ENCODE peak calls at places on chromosome 2, in four cellular contexts. H, C, D and P are unnamed samples.

GRCh38 chr2:175769200-175769599 is 232.9 kb downstream of the LNPK start:
- DNase-seq in C (no peak), D (no peak), H (no peak), P (no peak)

GRCh38 chr2:12175323-12175722 is 428.9 kb downstream of the LPIN1 start:
- DNase-seq in H (no peak), D (no peak), C (no peak), P (no peak)

GRCh38 chr2:118387509-118387908 is 299.2 kb downstream of the INSIG2 start:
- DNase-seq in H (no peak), D (no peak), C (no peak), P (no peak)

GRCh38 chr2:151486100-151486499 is 76.4 kb downstream of the RIF1 start:
- DNase-seq in C (no peak), D (no peak), H (no peak), P (no peak)

GRCh38 chr2:198100323-198100722 is 295.9 kb downstream of the PLCL1 start:
- DNase-seq in C (no peak), H (no peak), D (no peak), P (no peak)

GRCh38 chr2:197197808-197198409 is 112.7 kb downstream of the ANKRD44 start:
- DNase-seq in D (no peak), H (no peak), C (no peak), P (no peak)

GRCh38 chr2:133241231-133241575 is 327.1 kb downstream of the NCKAP5 start:
- DNase-seq in D (no peak), H (no peak), C (no peak), P (no peak)

GRCh38 chr2:86323273-86323672 is 14.2 kb downstream of the REEP1 start:
- DNase-seq in H (no peak), C (no peak), D (no peak), P (peak; percentile 32)

GRCh38 chr2:119820275-119820674 is 60.6 kb downstream of the PTPN4 start:
- DNase-seq in H (no peak), C (no peak), D (no peak), P (no peak)

GRCh38 chr2:121099329-121100318 is 185.4 kb downstream of the TFCP2L1 start:
- DNase-seq in H (no peak), D (no peak), C (no peak), P (no peak)

GRCh38 chr2:20366672-20367116 is 16.1 kb upstream of the PUM2 start:
- DNase-seq in D (no peak), H (no peak), C (no peak), P (no peak)

GRCh38 chr2:25014631-25015030 is 27.2 kb upstream of the EFR3B start:
- DNase-seq in H (no peak), C (no peak), D (no peak), P (no peak)

GRCh38 chr2:229713371-229714079 is 830 bp downstream of the DNER start:
- DNase-seq in D (peak; percentile 68), C (peak; percentile 51), H (peak; percentile 11), P (no peak)

GRCh38 chr2:128577141-128577930 is 258.7 kb upstream of the HS6ST1 start:
- DNase-seq in H (no peak), C (no peak), D (no peak), P (no peak)

GRCh38 chr2:61144697-61145268 is 17.2 kb upstream of the C2orf74 start:
- DNase-seq in C (peak; percentile 98), D (peak; percentile 97), H (peak; percentile 95), P (peak; percentile 98)

GRCh38 chr2:178796079-178796677 is 11.0 kb downstream of the TTN start:
- DNase-seq in D (peak; percentile 11), H (no peak), C (peak; percentile 41), P (no peak)

GRCh38 chr2:158723921-158724802 is 71.0 kb upstream of the DAPL1 start:
- DNase-seq in H (no peak), D (no peak), C (no peak), P (peak; percentile 83)

GRCh38 chr2:186554450-186554849 is 35.4 kb upstream of the ITGAV start:
- DNase-seq in D (no peak), C (no peak), H (no peak), P (no peak)

GRCh38 chr2:233074106-233074505 is 14.0 kb downstream of the INPP5D start:
- DNase-seq in C (no peak), D (no peak), H (no peak), P (no peak)

GRCh38 chr2:218798767-218799504 is 17.0 kb downstream of the CYP27A1 start:
- DNase-seq in D (no peak), C (no peak), H (no peak), P (peak; percentile 52)

GRCh38 chr2:9212010-9212638 is 5.5 kb downstream of the ASAP2 start:
- DNase-seq in D (no peak), H (no peak), C (no peak), P (peak; percentile 75)

GRCh38 chr2:204544961-204545860 is at the start of gene PARD3B:
- DNase-seq in H (peak; percentile 35), D (peak; percentile 48), C (peak; percentile 19), P (peak; percentile 91)

GRCh38 chr2:15485949-15486348 is 75.2 kb downstream of the NBAS start:
- DNase-seq in D (no peak), H (no peak), C (no peak), P (no peak)

GRCh38 chr2:75021672-75022071 is 63.2 kb downstream of the POLE4 start:
- DNase-seq in C (no peak), H (no peak), D (no peak), P (no peak)

GRCh38 chr2:142871396-142871795 is 6.1 kb upstream of the KYNU start:
- DNase-seq in H (no peak), D (no peak), C (no peak), P (no peak)

GRCh38 chr2:20959252-20959651 is 84.6 kb downstream of the APOB start:
- DNase-seq in D (no peak), H (no peak), C (no peak), P (no peak)

GRCh38 chr2:120763931-120764330 is 28.3 kb downstream of the GLI2 start:
- DNase-seq in D (no peak), C (no peak), H (no peak), P (no peak)

GRCh38 chr2:217286833-217287232 is 427.0 kb upstream of the TNP1 start:
- DNase-seq in D (no peak), H (no peak), C (no peak), P (no peak)